ENCODE peak calls at places on chromosome 5, in nine cellular contexts. X is T-helper 9 cell, O is Ammon's horn, A is uterus, Q is NCI-H1105 treated with DMSO at 0.1 percent for 48 hours, M is HT1080, Z is NB4, C is upper lobe of right lung, P is D341Med. K is an unnamed sample.

GRCh38 chr5:112978836-112979235 is 2.2 kb downstream of the DCP2 start:
- DNase-seq in X (no peak), O (no peak), A (no peak), Q (peak; percentile 5), M (no peak), Z (no peak), C (no peak), P (no peak), K (peak; percentile 65)

GRCh38 chr5:77806213-77806843 is 30.2 kb upstream of the TBCA start:
- DNase-seq in X (no peak), O (no peak), A (no peak), Q (no peak), M (peak; percentile 38), Z (peak; percentile 12), C (no peak), P (no peak), K (peak; percentile 77)

GRCh38 chr5:17879276-17879675 is 245.0 kb downstream of the TAF11L14 start:
- DNase-seq in X (no peak), O (no peak), A (no peak), Q (no peak), M (peak; percentile 83), Z (no peak), C (no peak), P (no peak), K (no peak)

GRCh38 chr5:68251386-68251785 is 35.8 kb downstream of the PIK3R1 start:
- DNase-seq in X (peak; percentile 37), O (no peak), A (peak; percentile 68), Q (no peak), M (peak; percentile 15), Z (peak; percentile 18), C (no peak), P (no peak), K (no peak)

GRCh38 chr5:79025054-79025465 is 40.0 kb upstream of the ARSB start:
- DNase-seq in X (peak; percentile 53), O (peak; percentile 72), A (peak; percentile 54), Q (peak; percentile 27), M (peak; percentile 52), Z (peak; percentile 71), C (peak; percentile 72), P (peak; percentile 74), K (peak; percentile 77)

GRCh38 chr5:150636391-150637244 is 3.8 kb upstream of the SYNPO start:
- DNase-seq in X (no peak), O (no peak), A (peak; percentile 80), Q (no peak), M (peak; percentile 78), Z (no peak), C (peak; percentile 62), P (no peak), K (no peak)

GRCh38 chr5:139882961-139883539 is 87.4 kb downstream of the PSD2 start:
- DNase-seq in X (no peak), O (no peak), A (no peak), Q (peak; percentile 56), M (no peak), Z (no peak), C (no peak), P (no peak), K (no peak)

GRCh38 chr5:10353241-10354047 is at the start of gene MARCHF6:
- DNase-seq in X (peak; percentile 99), O (peak; percentile 96), A (peak; percentile 95), Q (peak; percentile 95), M (peak; percentile 93), Z (peak; percentile 97), C (peak; percentile 98), P (peak; percentile 94), K (peak; percentile 96)

GRCh38 chr5:158320934-158321333 is 462.0 kb upstream of the CLINT1 start:
- DNase-seq in X (no peak), O (no peak), A (no peak), Q (no peak), M (no peak), Z (no peak), C (no peak), P (no peak), K (no peak)

GRCh38 chr5:155001523-155001922 is 12.0 kb upstream of the KIF4B start:
- DNase-seq in X (no peak), O (peak; percentile 4), A (no peak), Q (no peak), M (no peak), Z (no peak), C (no peak), P (no peak), K (no peak)

GRCh38 chr5:72107874-72108199 is 562 bp downstream of the MAP1B start:
- DNase-seq in X (no peak), O (no peak), A (no peak), Q (peak; percentile 59), M (peak; percentile 59), Z (peak; percentile 63), C (no peak), P (no peak), K (no peak)

GRCh38 chr5:67639311-67639710 is 442.7 kb upstream of the CD180 start:
- DNase-seq in X (no peak), O (no peak), A (no peak), Q (no peak), M (no peak), Z (no peak), C (no peak), P (no peak), K (no peak)

GRCh38 chr5:98248949-98249348 is 524.5 kb upstream of the RGMB start:
- DNase-seq in X (no peak), O (no peak), A (no peak), Q (no peak), M (peak; percentile 78), Z (no peak), C (no peak), P (no peak), K (no peak)

K was measured in OCI-M1.